ENCODE peak calls at places on chromosomes 1 and 21, in nine cellular contexts. P is NCI-H510A treated with DMSO at 0.1 percent for 48 hours; H is H4; Y is NCI-H774; F is GM12865; R is stimulated activated CD4-positive, alpha-beta T cell treated with anti-CD3 and anti-CD28 coated beads, TNF-alpha, amount 100 ng/mL, for 4 hours; V is AG08395; I is substantia nigra; A is GM03348. D is an unnamed sample.

GRCh38 chr1:81305997-81306452 is 494.7 kb upstream of the ADGRL2 start:
- DNase-seq in F (peak), I (no peak), P (peak), V (peak), A (peak), R (no peak), Y (peak), H (peak), D (no peak)

GRCh38 chr1:177448652-177449351 is 278.0 kb downstream of the BRINP2 start:
- DNase-seq in Y (no peak), R (no peak), F (no peak), V (peak), H (no peak), A (peak), P (no peak), I (no peak), D (no peak)

GRCh38 chr1:55700359-55701130 is 485.4 kb upstream of the USP24 start:
- DNase-seq in H (no peak), Y (no peak), I (no peak), F (no peak), A (no peak), R (no peak), P (no peak), V (no peak), D (no peak)

GRCh38 chr1:220135755-220136154 is 41.8 kb downstream of the IARS2 start:
- DNase-seq in Y (no peak), F (no peak), V (no peak), H (no peak), R (no peak), P (no peak), A (no peak), I (no peak), D (no peak)

GRCh38 chr1:200314085-200314750 is 95.6 kb downstream of the ZNF281 start:
- DNase-seq in H (no peak), I (no peak), F (no peak), R (no peak), Y (no peak), A (peak), V (peak), P (no peak), D (no peak)

GRCh38 chr1:205849619-205850355 is at the start of gene PM20D1:
- DNase-seq in F (peak), Y (no peak), I (peak), H (no peak), R (peak), A (peak), P (no peak), V (peak), D (peak)

GRCh38 chr1:152774875-152775274 is at the start of gene LCE1F:
- DNase-seq in P (no peak), I (no peak), R (no peak), V (no peak), F (peak), A (no peak), Y (no peak), H (peak), D (no peak)

GRCh38 chr1:184075040-184076029 is 23.8 kb downstream of the TSEN15 start:
- DNase-seq in A (peak), H (peak), F (peak), V (peak), Y (peak), P (peak), R (no peak), I (no peak), D (no peak)

GRCh38 chr1:111468717-111469100 is 5.1 kb upstream of the C1orf162 start:
- DNase-seq in R (no peak), A (no peak), V (no peak), Y (no peak), P (no peak), H (no peak), I (no peak), F (no peak), D (no peak)

GRCh38 chr21:36282568-36283230 is 37.3 kb upstream of the MORC3 start:
- DNase-seq in Y (no peak), V (no peak), P (no peak), R (no peak), A (no peak), H (peak), I (no peak), F (peak), D (no peak)

GRCh38 chr1:192445243-192445642 is 128.5 kb downstream of the RGS21 start:
- DNase-seq in Y (no peak), F (no peak), V (no peak), I (no peak), R (no peak), H (no peak), A (no peak), P (no peak), D (no peak)

GRCh38 chr1:56255516-56256181 is 323.7 kb downstream of the PLPP3 start:
- DNase-seq in V (peak), A (peak), I (no peak), F (no peak), R (no peak), Y (no peak), H (no peak), P (no peak), D (no peak)

GRCh38 chr1:92298213-92298572 is 594 bp downstream of the GLMN start:
- DNase-seq in I (no peak), Y (no peak), H (no peak), R (no peak), A (peak), P (no peak), V (no peak), F (no peak), D (no peak)

GRCh38 chr1:36696261-36696940 is 213.7 kb upstream of the CSF3R start:
- DNase-seq in R (no peak), I (no peak), F (no peak), H (no peak), V (no peak), Y (no peak), P (no peak), A (no peak), D (no peak)

GRCh38 chr1:187157552-187157951 is 328.8 kb downstream of the PLA2G4A start:
- DNase-seq in V (no peak), A (no peak), R (no peak), I (no peak), P (no peak), F (no peak), H (peak), Y (no peak), D (no peak)

GRCh38 chr21:28454978-28455600 is 537.6 kb downstream of the LTN1 start:
- DNase-seq in A (peak), R (no peak), P (no peak), H (no peak), V (peak), Y (no peak), F (no peak), I (no peak), D (no peak)

GRCh38 chr1:179938752-179939151 is 15.9 kb upstream of the CEP350 start:
- DNase-seq in Y (no peak), I (no peak), V (no peak), R (no peak), A (no peak), P (no peak), H (peak), F (no peak), D (no peak)

GRCh38 chr1:110433803-110434202 is 17.1 kb upstream of the PROK1 start:
- DNase-seq in V (no peak), Y (no peak), I (no peak), A (peak), R (no peak), P (peak), H (peak), F (peak), D (no peak)